ENCODE peak calls at places on chromosomes 16 and 17, in seven cellular contexts. One of them, this sample, is unnamed. For H3K9me3, the result is how much of the 10 kb centered on the place peaks cover.

GRCh38 chr17:75652934-75653549 is 13.9 kb downstream of the RECQL5 start:
- DNase-seq in Caco-2: peak
- DNase-seq in left ventricle myocardium inferior: no peak
- DNase-seq in lung: no peak
- DNase-seq in WERI-Rb-1: peak
- DNase-seq in transverse colon: no peak
- DNase-seq in upper lobe of right lung: peak
- DNase-seq in this sample: no peak

GRCh38 chr17:71302721-71303549 is 817.9 kb upstream of the SOX9 start:
- DNase-seq in WERI-Rb-1: no peak
- DNase-seq in transverse colon: no peak
- DNase-seq in left ventricle myocardium inferior: no peak
- DNase-seq in upper lobe of right lung: no peak
- DNase-seq in Caco-2: no peak
- DNase-seq in lung: no peak
- DNase-seq in this sample: no peak

GRCh38 chr16:50546125-50546524 is 2.1 kb upstream of the NKD1 start:
- DNase-seq in Caco-2: no peak
- DNase-seq in WERI-Rb-1: no peak
- DNase-seq in left ventricle myocardium inferior: no peak
- DNase-seq in transverse colon: no peak
- DNase-seq in lung: no peak
- DNase-seq in upper lobe of right lung: no peak
- DNase-seq in this sample: no peak

GRCh38 chr17:13306310-13306962 is 288.6 kb upstream of the ELAC2 start:
- DNase-seq in Caco-2: peak
- DNase-seq in left ventricle myocardium inferior: no peak
- DNase-seq in upper lobe of right lung: no peak
- DNase-seq in WERI-Rb-1: peak
- DNase-seq in lung: no peak
- DNase-seq in transverse colon: no peak
- DNase-seq in this sample: no peak

GRCh38 chr17:65270932-65271700 is 133.9 kb downstream of the RGS9 start:
- DNase-seq in transverse colon: no peak
- DNase-seq in left ventricle myocardium inferior: no peak
- DNase-seq in lung: no peak
- DNase-seq in WERI-Rb-1: no peak
- DNase-seq in Caco-2: no peak
- DNase-seq in upper lobe of right lung: no peak
- DNase-seq in this sample: no peak

GRCh38 chr17:79852748-79853147 is 13.5 kb upstream of the CBX4 start:
- DNase-seq in lung: no peak
- DNase-seq in upper lobe of right lung: no peak
- DNase-seq in WERI-Rb-1: no peak
- DNase-seq in transverse colon: peak
- DNase-seq in Caco-2: no peak
- DNase-seq in left ventricle myocardium inferior: no peak
- DNase-seq in this sample: no peak

GRCh38 chr17:59762826-59763374 is 55.4 kb downstream of the VMP1 start:
- DNase-seq in WERI-Rb-1: no peak
- DNase-seq in upper lobe of right lung: no peak
- DNase-seq in lung: no peak
- DNase-seq in left ventricle myocardium inferior: no peak
- DNase-seq in Caco-2: no peak
- DNase-seq in transverse colon: no peak
- DNase-seq in this sample: no peak

GRCh38 chr16:58379736-58380135 is 12.5 kb upstream of the GINS3 start:
- DNase-seq in transverse colon: no peak
- DNase-seq in upper lobe of right lung: no peak
- DNase-seq in lung: no peak
- DNase-seq in left ventricle myocardium inferior: no peak
- DNase-seq in WERI-Rb-1: no peak
- DNase-seq in Caco-2: no peak
- DNase-seq in this sample: no peak

GRCh38 chr16:19898924-19899604 is 14.4 kb upstream of the GPRC5B start:
- DNase-seq in left ventricle myocardium inferior: no peak
- DNase-seq in transverse colon: peak
- DNase-seq in Caco-2: peak
- DNase-seq in lung: peak
- DNase-seq in WERI-Rb-1: peak
- DNase-seq in upper lobe of right lung: no peak
- DNase-seq in this sample: no peak

GRCh38 chr17:55348749-55349354 is 72.8 kb downstream of the MMD start:
- DNase-seq in left ventricle myocardium inferior: no peak
- DNase-seq in transverse colon: peak
- DNase-seq in Caco-2: peak
- DNase-seq in lung: peak
- DNase-seq in upper lobe of right lung: no peak
- DNase-seq in WERI-Rb-1: peak
- DNase-seq in this sample: peak

GRCh38 chr16:30895592-30896202 is 717 bp upstream of the CTF1 start:
- DNase-seq in lung: no peak
- DNase-seq in upper lobe of right lung: no peak
- DNase-seq in left ventricle myocardium inferior: no peak
- DNase-seq in Caco-2: no peak
- DNase-seq in transverse colon: no peak
- DNase-seq in WERI-Rb-1: no peak
- DNase-seq in this sample: no peak

GRCh38 chr16:81634380-81635121 is 144.5 kb upstream of the PLCG2 start:
- DNase-seq in upper lobe of right lung: no peak
- DNase-seq in left ventricle myocardium inferior: no peak
- DNase-seq in WERI-Rb-1: no peak
- DNase-seq in lung: no peak
- DNase-seq in Caco-2: no peak
- DNase-seq in transverse colon: no peak
- DNase-seq in this sample: no peak

GRCh38 chr17:40541873-40542561 is 23.3 kb downstream of the CCR7 start:
- DNase-seq in WERI-Rb-1: no peak
- DNase-seq in lung: no peak
- DNase-seq in upper lobe of right lung: peak
- DNase-seq in transverse colon: no peak
- DNase-seq in left ventricle myocardium inferior: peak
- DNase-seq in Caco-2: no peak
- DNase-seq in this sample: peak

GRCh38 chr17:7263071-7263800 is 958 bp upstream of the CLDN7 start:
- DNase-seq in upper lobe of right lung: peak
- DNase-seq in transverse colon: peak
- DNase-seq in lung: peak
- DNase-seq in left ventricle myocardium inferior: no peak
- DNase-seq in Caco-2: peak
- DNase-seq in WERI-Rb-1: peak
- DNase-seq in this sample: no peak

GRCh38 chr17:1379930-1380313 is 20.1 kb downstream of the YWHAE start:
- DNase-seq in upper lobe of right lung: no peak
- DNase-seq in Caco-2: no peak
- DNase-seq in left ventricle myocardium inferior: no peak
- DNase-seq in lung: no peak
- DNase-seq in transverse colon: no peak
- DNase-seq in WERI-Rb-1: no peak
- DNase-seq in this sample: no peak

GRCh38 chr16:16982614-16983013 is 488.1 kb downstream of the XYLT1 start:
- DNase-seq in lung: no peak
- DNase-seq in upper lobe of right lung: no peak
- DNase-seq in transverse colon: no peak
- DNase-seq in WERI-Rb-1: no peak
- DNase-seq in left ventricle myocardium inferior: no peak
- DNase-seq in Caco-2: no peak
- DNase-seq in this sample: no peak

GRCh38 chr17:74243013-74243755 is 29.8 kb downstream of the TTYH2 start:
- DNase-seq in left ventricle myocardium inferior: peak
- DNase-seq in upper lobe of right lung: no peak
- DNase-seq in transverse colon: no peak
- DNase-seq in Caco-2: no peak
- DNase-seq in WERI-Rb-1: peak
- DNase-seq in lung: no peak
- DNase-seq in this sample: peak

GRCh38 chr17:18039535-18040286 is 503 bp downstream of the GID4 start:
- DNase-seq in lung: no peak
- DNase-seq in left ventricle myocardium inferior: no peak
- DNase-seq in Caco-2: peak
- DNase-seq in transverse colon: peak
- DNase-seq in WERI-Rb-1: no peak
- DNase-seq in upper lobe of right lung: peak
- DNase-seq in this sample: no peak

GRCh38 chr17:74770498-74771318 is 5.4 kb downstream of the NAT9 start:
- DNase-seq in left ventricle myocardium inferior: peak
- DNase-seq in Caco-2: peak
- DNase-seq in upper lobe of right lung: peak
- DNase-seq in WERI-Rb-1: peak
- DNase-seq in lung: peak
- DNase-seq in transverse colon: peak
- DNase-seq in this sample: peak

DNA sequence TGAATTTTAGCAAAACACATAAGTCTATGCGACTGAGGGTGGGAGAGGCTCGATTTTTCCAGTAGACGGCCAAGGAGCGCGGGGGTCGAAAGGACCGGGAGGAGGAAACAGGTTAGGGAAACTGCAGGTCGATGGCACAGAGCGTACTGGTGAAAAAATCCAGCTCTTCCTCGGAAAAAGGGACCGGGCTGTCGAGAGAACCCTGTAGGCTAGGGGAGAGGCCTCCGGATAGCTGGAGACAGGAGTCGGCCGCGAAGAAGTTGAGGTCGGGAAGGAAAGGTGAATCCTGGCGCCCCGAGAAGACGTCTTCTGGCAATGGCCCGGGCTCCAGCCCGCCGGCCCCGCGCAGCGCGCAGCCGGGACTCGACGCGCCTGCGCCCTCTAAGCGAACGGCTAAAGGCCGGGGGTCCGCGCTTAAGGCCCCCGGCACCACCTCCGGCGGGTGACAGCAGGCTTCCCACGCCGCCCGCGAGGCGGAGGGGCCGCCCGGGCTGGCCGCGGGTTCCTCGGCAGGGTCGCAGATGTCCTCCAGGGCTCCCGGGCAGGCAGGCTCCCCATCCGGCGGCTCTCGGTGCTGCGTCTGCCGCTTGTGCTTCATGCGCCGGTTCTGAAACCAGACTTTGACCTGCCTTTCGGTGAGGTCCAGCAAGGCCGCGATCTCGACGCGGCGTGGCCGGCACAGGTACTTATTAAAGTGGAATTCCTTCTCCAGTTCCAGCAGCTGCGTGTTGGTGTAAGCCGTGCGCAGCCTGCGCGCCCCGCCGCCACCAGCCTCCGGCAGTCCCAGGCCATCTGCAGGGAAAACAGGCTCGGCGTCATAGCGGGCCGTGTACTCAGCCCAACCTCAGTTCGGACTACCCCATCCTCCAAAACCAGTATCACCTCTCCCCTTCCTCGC is 1.7 kb downstream of the HOXB2 start:
- DNase-seq in lung: no peak
- DNase-seq in WERI-Rb-1: peak
- DNase-seq in upper lobe of right lung: no peak
- DNase-seq in left ventricle myocardium inferior: peak
- DNase-seq in transverse colon: peak
- DNase-seq in Caco-2: peak
- DNase-seq in this sample: peak
- H3K4me3 ChIP-seq in lung: peak
- H3K4me3 ChIP-seq in WERI-Rb-1: peak
- H3K4me3 ChIP-seq in upper lobe of right lung: peak
- H3K4me3 ChIP-seq in left ventricle myocardium inferior: peak
- H3K4me3 ChIP-seq in transverse colon: peak
- H3K4me3 ChIP-seq in Caco-2: peak
- H3K4me3 ChIP-seq in this sample: peak

GRCh38 chr16:60907645-60908044 is 1128.6 kb downstream of the CDH8 start:
- DNase-seq in WERI-Rb-1: no peak
- DNase-seq in transverse colon: no peak
- DNase-seq in upper lobe of right lung: no peak
- DNase-seq in lung: no peak
- DNase-seq in Caco-2: no peak
- DNase-seq in left ventricle myocardium inferior: no peak
- DNase-seq in this sample: no peak
- TF ChIP-seq CTCF in WERI-Rb-1: no peak
- TF ChIP-seq CTCF in transverse colon: no peak
- TF ChIP-seq CTCF in upper lobe of right lung: no peak
- TF ChIP-seq CTCF in lung: no peak
- TF ChIP-seq CTCF in Caco-2: no peak
- TF ChIP-seq CTCF in left ventricle myocardium inferior: peak
- TF ChIP-seq CTCF in this sample: peak

DNA sequence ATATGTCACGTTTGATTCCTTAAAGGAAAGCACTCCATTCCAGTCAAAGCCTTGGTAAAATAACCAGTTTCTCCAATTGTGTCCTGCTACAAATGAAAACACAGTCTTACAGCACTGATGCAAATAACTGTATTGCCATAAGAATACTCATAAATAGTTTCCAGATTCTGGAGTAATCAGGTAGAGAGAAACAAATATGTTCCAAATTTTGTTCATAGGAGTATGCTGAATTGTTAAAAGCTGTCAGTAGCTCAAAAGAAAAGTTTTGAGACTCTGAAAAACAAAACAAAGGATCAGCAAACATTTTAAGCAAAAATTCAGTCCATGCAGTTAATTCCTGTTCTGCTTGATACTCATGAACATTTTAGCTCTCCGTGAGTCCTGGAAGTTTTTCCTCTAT is 7.8 kb downstream of the DHRS7B start:
- DNase-seq in lung: no peak
- DNase-seq in Caco-2: no peak
- DNase-seq in transverse colon: no peak
- DNase-seq in WERI-Rb-1: no peak
- DNase-seq in left ventricle myocardium inferior: no peak
- DNase-seq in upper lobe of right lung: no peak
- DNase-seq in this sample: no peak
- H3K9me3 ChIP-seq in lung: under half
- H3K9me3 ChIP-seq in Caco-2: under half
- H3K9me3 ChIP-seq in transverse colon: under half
- H3K9me3 ChIP-seq in WERI-Rb-1: under half
- H3K9me3 ChIP-seq in left ventricle myocardium inferior: under half
- H3K9me3 ChIP-seq in upper lobe of right lung: under half
- H3K9me3 ChIP-seq in this sample: under half

GRCh38 chr16:1331712-1332617 is 1.5 kb upstream of the BAIAP3 start:
- DNase-seq in upper lobe of right lung: peak
- DNase-seq in transverse colon: peak
- DNase-seq in Caco-2: peak
- DNase-seq in lung: peak
- DNase-seq in WERI-Rb-1: peak
- DNase-seq in left ventricle myocardium inferior: peak
- DNase-seq in this sample: peak
- H3K4me3 ChIP-seq in upper lobe of right lung: peak
- H3K4me3 ChIP-seq in transverse colon: peak
- H3K4me3 ChIP-seq in Caco-2: no peak
- H3K4me3 ChIP-seq in lung: peak
- H3K4me3 ChIP-seq in WERI-Rb-1: no peak
- H3K4me3 ChIP-seq in left ventricle myocardium inferior: peak
- H3K4me3 ChIP-seq in this sample: peak